ENCODE peak calls at places on chromosomes 6 and 20, in four cellular contexts. O, K, Y and X are unnamed samples.

GRCh38 chr6:7267521-7268091 is 45.4 kb downstream of the SSR1 start:
- DNase-seq in O (peak; percentile 52), Y (peak; percentile 73), K (no peak), X (no peak)

GRCh38 chr6:61751986-61752385 is 534.0 kb downstream of the KHDRBS2 start:
- DNase-seq in O (no peak), Y (no peak), K (no peak), X (no peak)

GRCh38 chr6:108874470-108875160 is 26.4 kb downstream of the ARMC2 start:
- DNase-seq in K (no peak), Y (no peak), O (no peak), X (no peak)

GRCh38 chr6:2514965-2515543 is 235.7 kb downstream of the MYLK4 start:
- DNase-seq in Y (no peak), K (no peak), O (peak; percentile 99), X (no peak)

GRCh38 chr6:87756858-87757257 is 54.8 kb upstream of the AKIRIN2 start:
- DNase-seq in Y (peak; percentile 46), K (no peak), O (no peak), X (no peak)

GRCh38 chr6:27130668-27131428 is 116.7 kb upstream of the PRSS16 start:
- DNase-seq in Y (no peak), K (no peak), O (no peak), X (no peak)

GRCh38 chr6:41451039-41451438 is 95.1 kb upstream of the FOXP4 start:
- DNase-seq in K (peak; percentile 51), Y (peak; percentile 56), O (no peak), X (no peak)

GRCh38 chr20:10306440-10307358 is 88.1 kb downstream of the SNAP25 start:
- DNase-seq in Y (no peak), O (no peak), K (no peak), X (no peak)

GRCh38 chr6:119012521-119012920 is 65.9 kb downstream of the FAM184A start:
- DNase-seq in K (no peak), Y (no peak), O (no peak), X (no peak)

GRCh38 chr6:89989742-89990141 is 95.5 kb downstream of the GJA10 start:
- DNase-seq in K (no peak), O (no peak), Y (no peak), X (no peak)

GRCh38 chr6:31711233-31711632 is 3.9 kb upstream of the LY6G6D start:
- DNase-seq in K (no peak), O (no peak), Y (no peak), X (no peak)

GRCh38 chr6:167122041-167122826 is 662 bp upstream of the CCR6 start:
- DNase-seq in O (no peak), K (no peak), Y (no peak), X (no peak)

GRCh38 chr20:1841554-1842140 is 53.6 kb upstream of the SIRPA start:
- DNase-seq in K (no peak), O (no peak), Y (no peak), X (no peak)

GRCh38 chr20:48965189-48965910 is 43.8 kb downstream of the ARFGEF2 start:
- DNase-seq in K (no peak), Y (no peak), O (no peak), X (no peak)

GRCh38 chr6:90021701-90022100 is 127.4 kb downstream of the GJA10 start:
- DNase-seq in K (no peak), O (no peak), Y (no peak), X (no peak)

GRCh38 chr6:53172468-53172803 is 23.8 kb upstream of the GCM1 start:
- DNase-seq in Y (no peak), O (no peak), K (no peak), X (no peak)

GRCh38 chr20:33685328-33686007 is 717 bp downstream of the E2F1 start:
- DNase-seq in O (peak; percentile 71), K (peak; percentile 56), Y (peak; percentile 92), X (peak; percentile 52)

GRCh38 chr20:47502801-47503239 is 1.1 kb downstream of the NCOA3 start:
- DNase-seq in Y (no peak), K (no peak), O (peak; percentile 52), X (no peak)

GRCh38 chr6:131914967-131915751 is 36.0 kb downstream of the CCN2 start:
- DNase-seq in K (no peak), Y (peak; percentile 59), O (peak; percentile 69), X (peak; percentile 70)

GRCh38 chr20:25859649-25860530 is 163.2 kb upstream of the ZNF337 start:
- DNase-seq in O (peak; percentile 65), Y (peak; percentile 38), K (peak; percentile 72), X (no peak)

GRCh38 chr6:20319520-20320357 is 81.9 kb upstream of the E2F3 start:
- DNase-seq in K (no peak), Y (no peak), O (no peak), X (no peak)

GRCh38 chr6:112086744-112087135 is 542 bp downstream of the TUBE1 start:
- DNase-seq in O (peak; percentile 52), K (no peak), Y (peak; percentile 45), X (peak; percentile 27)

DNA sequence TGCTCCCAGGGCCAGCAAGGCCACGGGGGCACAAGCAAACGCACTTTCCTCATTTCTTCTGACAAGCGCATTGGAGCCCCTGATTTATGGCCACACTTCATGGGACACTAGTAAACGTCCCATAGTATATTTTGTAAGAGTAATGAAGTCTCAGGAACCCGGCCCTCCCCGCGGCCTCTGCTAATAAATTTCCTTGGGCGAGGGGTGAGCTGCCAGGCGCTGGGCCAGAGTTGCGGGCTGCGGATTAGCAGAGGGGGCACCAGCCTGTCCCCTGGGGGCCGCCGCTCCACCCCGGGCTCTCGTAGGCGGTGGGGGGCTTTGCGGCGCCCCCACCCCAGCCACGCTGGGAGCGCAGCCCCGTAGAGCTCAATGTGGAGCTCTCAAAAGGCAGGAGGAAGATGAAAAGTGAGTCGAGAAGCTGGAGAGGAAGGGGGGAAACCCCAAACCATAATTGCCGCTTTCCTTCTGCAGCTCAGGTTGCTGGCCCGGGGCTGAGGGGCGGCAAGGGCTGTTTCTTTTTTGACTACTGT is 173.6 kb downstream of the CDC5L start:
- DNase-seq in O (no peak), K (no peak), Y (no peak), X (peak; percentile 49)
- TF ChIP-seq ELF4 in O (no peak), K (no peak), Y (no peak), X (no peak)

DNA sequence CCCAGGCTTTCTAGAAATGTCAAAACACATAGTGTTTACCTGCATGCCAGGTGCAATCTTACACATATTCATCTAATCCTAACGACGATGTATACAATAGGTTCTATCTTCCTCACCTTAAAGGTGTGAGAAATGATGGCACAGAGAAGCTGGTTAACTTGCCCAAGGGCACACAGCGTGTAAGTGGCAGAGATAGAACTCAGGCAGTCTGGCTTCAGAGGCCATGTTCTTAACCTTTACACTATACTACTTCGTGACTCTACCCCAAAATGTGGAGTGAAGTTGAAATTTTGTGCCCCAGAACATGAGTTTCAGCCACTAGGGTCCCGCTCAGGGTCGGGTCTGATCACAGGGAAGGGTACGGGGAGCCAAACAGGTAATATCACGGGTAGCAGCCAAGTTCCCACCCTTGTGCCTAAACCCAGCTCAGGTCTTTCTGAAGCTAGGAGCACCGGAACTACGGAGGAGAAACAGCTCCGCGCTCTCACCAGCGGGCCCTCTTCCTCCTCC is 523 bp downstream of the VPS52 start:
- DNase-seq in O (no peak), Y (peak; percentile 74), K (no peak), X (no peak)
- TF ChIP-seq ELF4 in O (no peak), Y (no peak), K (no peak), X (no peak)

DNA sequence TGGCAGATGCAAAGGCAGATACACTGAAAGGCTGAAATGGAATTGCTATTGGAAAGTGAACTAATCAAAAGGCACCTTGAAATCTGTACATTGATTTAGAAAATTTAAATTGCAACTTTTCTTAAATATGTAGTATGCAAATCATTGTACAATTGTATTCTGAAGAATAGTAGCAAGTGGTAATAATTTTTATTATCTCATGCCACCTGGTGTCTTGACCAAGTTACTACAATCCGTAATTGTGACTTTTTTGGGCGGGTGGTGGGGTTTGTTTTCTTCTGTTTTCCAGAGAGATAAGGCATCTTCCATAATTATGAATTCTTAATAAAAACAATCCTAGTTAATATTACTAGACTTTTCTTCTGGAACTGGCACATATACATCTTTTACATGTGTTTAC is 12.5 kb upstream of the BCKDHB start:
- DNase-seq in K (no peak), O (no peak), Y (peak; percentile 33), X (peak; percentile 26)
- TF ChIP-seq ELF4 in K (no peak), O (no peak), Y (no peak), X (no peak)

DNA sequence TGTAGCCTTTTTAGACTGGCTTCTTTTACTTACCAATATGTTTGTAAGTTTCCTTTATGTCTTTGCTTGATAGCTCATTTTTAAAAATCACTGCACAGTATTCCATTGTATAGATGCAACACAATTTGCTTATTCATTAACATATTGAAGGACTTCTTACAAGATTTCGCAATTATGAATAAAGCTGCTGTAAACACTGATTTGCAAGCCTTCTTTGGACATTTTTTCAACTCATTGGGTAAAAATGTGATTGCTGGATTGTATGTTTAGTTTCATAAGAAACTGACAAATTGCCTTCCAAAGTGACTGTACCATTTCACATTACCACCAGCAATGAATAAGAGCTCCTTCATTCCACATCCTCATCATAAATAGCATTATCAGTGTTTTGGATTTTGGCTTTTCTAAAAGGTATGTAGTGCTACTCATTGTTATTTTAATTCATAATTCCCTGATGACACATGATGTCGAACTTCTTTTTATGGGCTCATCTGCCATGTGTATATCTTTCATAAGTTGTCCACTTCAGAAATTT is 80.7 kb downstream of the TFAP2B start:
- DNase-seq in Y (no peak), K (no peak), O (no peak), X (no peak)
- TF ChIP-seq ELF4 in Y (no peak), K (no peak), O (no peak), X (no peak)

GRCh38 chr6:91573826-91574416 is 987.0 kb upstream of the MAP3K7 start:
- DNase-seq in O (no peak), Y (no peak), K (no peak), X (no peak)
- TF ChIP-seq ELF4 in O (no peak), Y (no peak), K (no peak), X (no peak)

GRCh38 chr6:164563866-164564265 is 745.5 kb downstream of the C6orf118 start:
- DNase-seq in O (no peak), Y (no peak), K (no peak), X (no peak)

GRCh38 chr6:164570791-164571190 is 738.6 kb downstream of the C6orf118 start:
- DNase-seq in Y (no peak), O (no peak), K (no peak), X (no peak)

DNA sequence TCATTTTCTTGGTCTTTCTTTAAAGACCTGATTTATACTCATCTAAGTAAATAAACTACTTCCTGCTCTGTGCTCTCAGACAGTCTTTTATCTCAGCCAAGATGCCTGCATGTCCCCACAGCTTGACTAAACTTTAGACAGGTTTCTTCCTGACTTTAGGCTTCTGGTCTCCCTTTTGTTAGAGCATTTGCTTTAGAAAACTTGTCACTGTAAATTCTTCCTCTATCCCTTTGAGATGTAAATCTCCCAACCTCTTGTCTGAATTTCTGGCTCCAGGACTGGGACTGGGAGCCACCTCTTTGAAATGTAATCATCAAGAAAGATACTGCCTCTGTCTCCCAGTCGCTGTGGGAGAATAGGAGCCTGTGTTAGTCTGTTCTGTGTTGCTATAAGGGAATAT is 739.9 kb downstream of the C6orf118 start:
- DNase-seq in O (no peak), K (no peak), Y (no peak), X (no peak)
- TF ChIP-seq ELF4 in O (no peak), K (no peak), Y (no peak), X (no peak)

GRCh38 chr20:51166489-51166888 is 143.6 kb upstream of the KCNG1 start:
- DNase-seq in O (no peak), Y (no peak), K (no peak), X (no peak)

GRCh38 chr20:51172558-51173428 is 149.9 kb upstream of the KCNG1 start:
- DNase-seq in K (no peak), Y (no peak), O (no peak), X (no peak)

GRCh38 chr20:51171141-51171540 is 148.2 kb upstream of the KCNG1 start:
- DNase-seq in O (no peak), K (no peak), Y (no peak), X (no peak)

GRCh38 chr20:51174536-51174935 is 151.6 kb upstream of the KCNG1 start:
- DNase-seq in Y (no peak), K (no peak), O (no peak), X (no peak)

GRCh38 chr20:51169813-51170212 is 146.9 kb upstream of the KCNG1 start:
- DNase-seq in O (no peak), Y (no peak), K (no peak), X (no peak)
- TF ChIP-seq ELF4 in O (no peak), Y (no peak), K (no peak), X (no peak)